ENCODE peak calls at places on chromosomes 4 and X, in four cellular contexts. E, A, P and J are unnamed samples.

GRCh38 chr4:83128235-83128929 is 13.9 kb upstream of the PLAC8 start:
- DNase-seq in E (no peak), A (no peak), P (peak), J (peak)

GRCh38 chr4:167232805-167233522 is 1.3 kb downstream of the SPOCK3 start:
- DNase-seq in E (no peak), A (no peak), P (no peak), J (no peak)

GRCh38 chr4:10998826-10999225 is 314.3 kb upstream of the CLNK start:
- DNase-seq in E (no peak), A (no peak), P (no peak), J (no peak)

GRCh38 chr4:145618210-145618911 is 824 bp upstream of the MMAA start:
- DNase-seq in E (no peak), A (peak), P (no peak), J (no peak)

GRCh38 chr4:78481180-78481579 is 70.4 kb upstream of the ANXA3 start:
- DNase-seq in E (no peak), A (no peak), P (peak), J (no peak)

GRCh38 chr4:54877006-54877405 is 219.2 kb downstream of the KIT start:
- DNase-seq in E (no peak), A (no peak), P (peak), J (no peak)

GRCh38 chr4:80875642-80876041 is 154.9 kb upstream of the BMP3 start:
- DNase-seq in E (no peak), A (no peak), P (no peak), J (no peak)

GRCh38 chr4:69830529-69831269 is 29.2 kb downstream of the SULT1E1 start:
- DNase-seq in E (peak), A (no peak), P (no peak), J (no peak)

GRCh38 chrX:1491851-1492349 is 39.2 kb upstream of the ASMTL start:
- DNase-seq in E (peak), A (no peak), P (no peak), J (no peak)

GRCh38 chr4:78720994-78721677 is 55.0 kb upstream of the BMP2K start:
- DNase-seq in E (peak), A (no peak), P (no peak), J (no peak)

GRCh38 chr4:89161841-89162240 is 50.5 kb downstream of the TIGD2 start:
- DNase-seq in E (no peak), A (no peak), P (peak), J (no peak)

GRCh38 chrX:38803609-38804480 is 2.6 kb downstream of the MID1IP1 start:
- DNase-seq in E (peak), A (peak), P (peak), J (no peak)
- TF ChIP-seq POLR2A in E (peak), A (peak), P (peak), J (peak)

DNA sequence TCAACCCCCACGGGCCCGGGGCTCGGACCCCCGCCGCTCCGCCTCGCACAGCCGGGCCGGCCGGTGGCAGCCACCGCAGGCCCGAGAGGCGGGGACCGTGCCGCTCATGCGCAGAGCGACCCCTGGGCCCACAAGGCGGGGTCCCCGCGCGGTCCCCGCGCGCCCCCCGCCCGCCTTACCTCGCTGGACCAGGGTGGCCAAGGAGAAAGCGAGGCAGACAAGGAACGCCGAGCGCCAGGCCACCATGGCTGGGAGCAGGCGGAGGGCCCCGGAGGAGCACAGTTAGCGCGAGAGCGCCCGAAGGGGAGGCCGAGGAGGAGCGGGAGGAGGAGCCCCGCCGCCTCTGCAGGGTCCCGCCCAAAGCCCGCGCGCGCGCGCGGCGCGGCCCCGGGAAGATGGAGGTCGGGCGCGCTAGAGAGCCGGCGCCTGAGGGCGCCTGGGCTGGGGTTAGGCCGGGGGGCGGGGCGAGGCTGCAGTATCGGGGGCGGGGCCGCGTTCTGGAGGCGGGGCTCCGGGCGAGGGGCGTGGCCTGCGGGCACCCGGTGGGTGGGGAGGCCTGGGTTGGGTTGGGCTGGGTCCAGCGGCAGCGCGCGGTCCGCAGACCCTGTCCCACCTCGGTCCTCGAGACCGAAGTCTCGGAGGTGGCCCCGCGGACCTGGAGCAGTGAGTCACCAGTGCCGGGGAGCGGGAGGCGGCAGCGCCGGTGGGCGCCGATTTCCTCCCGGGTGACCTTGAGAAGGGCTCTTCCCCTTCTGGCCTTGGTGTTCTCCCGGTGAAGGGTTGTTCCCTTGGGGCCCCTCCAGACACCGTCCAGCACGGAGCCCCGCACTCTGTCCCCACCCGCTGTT is at the start of gene CD99L2:
- DNase-seq in E (peak), A (peak), P (peak), J (peak)
- TF ChIP-seq POLR2A in E (peak), A (peak), P (peak), J (peak)

DNA sequence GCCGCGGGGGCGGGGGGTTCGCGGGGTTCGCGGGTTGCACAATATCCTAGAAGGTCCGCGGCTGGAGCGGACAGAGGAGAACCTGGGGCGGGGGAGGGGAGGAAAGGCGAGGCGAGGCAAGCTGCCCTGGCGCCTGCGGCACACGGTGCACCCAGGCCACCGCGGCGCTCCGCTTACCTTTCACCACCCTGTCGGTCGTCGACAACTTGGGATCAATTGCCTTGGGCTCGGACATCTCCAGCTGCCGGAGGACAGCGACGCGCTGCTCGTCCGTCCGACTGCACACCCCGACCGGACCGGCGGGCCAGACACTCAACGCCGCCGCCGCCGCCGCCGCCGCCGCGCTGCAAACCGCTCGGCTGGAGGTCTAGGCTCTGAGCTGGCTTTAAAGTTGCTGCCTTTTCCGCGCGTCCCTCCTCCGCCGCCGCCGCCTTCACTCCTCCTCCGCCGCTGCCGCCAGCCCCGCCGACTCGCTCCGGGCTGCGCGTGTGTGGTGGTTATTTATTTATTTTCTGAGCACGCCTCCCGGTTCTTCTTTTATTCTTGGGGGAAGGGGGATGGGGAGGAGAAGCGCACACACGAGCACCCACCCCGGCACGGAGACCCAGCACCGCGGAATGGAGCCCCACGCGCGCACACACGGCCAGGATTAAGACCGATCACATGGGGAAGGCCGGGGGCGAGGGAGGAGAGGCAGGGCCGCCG is 612 bp downstream of the PPP3CA start:
- DNase-seq in E (peak), A (peak), P (peak), J (peak)
- TF ChIP-seq POLR2A in E (peak), A (no peak), P (no peak), J (peak)

GRCh38 chrX:49958727-49959126 is 36.3 kb downstream of the CLCN5 start:
- DNase-seq in E (no peak), A (no peak), P (no peak), J (no peak)

GRCh38 chrX:49956313-49956712 is 33.9 kb downstream of the CLCN5 start:
- DNase-seq in E (no peak), A (no peak), P (no peak), J (no peak)

GRCh38 chrX:49959602-49960001 is 37.2 kb downstream of the CLCN5 start:
- DNase-seq in E (no peak), A (no peak), P (no peak), J (no peak)

GRCh38 chrX:49960061-49960460 is 37.7 kb downstream of the CLCN5 start:
- DNase-seq in E (no peak), A (no peak), P (no peak), J (no peak)
- TF ChIP-seq POLR2A in E (no peak), A (no peak), P (no peak), J (no peak)

GRCh38 chr4:879730-880079 is 52.4 kb downstream of the GAK start:
- DNase-seq in E (no peak), A (no peak), P (no peak), J (no peak)

GRCh38 chr4:876780-877179 is 50.9 kb upstream of the CPLX1 start:
- DNase-seq in E (no peak), A (no peak), P (no peak), J (no peak)

GRCh38 chr4:880684-881405 is 51.3 kb downstream of the GAK start:
- DNase-seq in E (no peak), A (no peak), P (no peak), J (no peak)

GRCh38 chr4:877502-877901 is 51.6 kb upstream of the CPLX1 start:
- DNase-seq in E (no peak), A (no peak), P (no peak), J (no peak)

GRCh38 chr4:878796-879729 is 53.1 kb downstream of the GAK start:
- DNase-seq in E (no peak), A (no peak), P (no peak), J (no peak)
- TF ChIP-seq POLR2A in E (no peak), A (no peak), P (no peak), J (no peak)

DNA sequence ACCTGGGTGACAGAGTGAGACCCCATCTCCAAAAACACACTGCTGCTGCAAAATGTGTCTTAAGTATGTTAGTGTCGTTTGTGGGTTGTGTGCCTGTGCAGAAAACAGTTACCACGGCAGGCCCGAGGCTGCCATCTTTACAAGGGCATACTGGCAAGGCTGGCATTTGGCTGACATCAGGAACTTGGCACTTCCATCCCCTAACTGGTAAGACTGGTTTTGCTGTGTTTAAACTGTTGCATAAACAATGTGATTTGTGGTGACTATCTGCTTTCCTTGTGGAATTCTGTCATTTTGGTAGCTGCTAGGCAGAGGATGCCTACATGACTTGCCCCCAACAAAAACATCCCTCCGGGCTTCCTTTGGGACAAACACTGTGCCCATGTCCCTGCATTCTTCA is 12.3 kb downstream of the LRP2BP start:
- DNase-seq in E (no peak), A (no peak), P (no peak), J (no peak)
- TF ChIP-seq POLR2A in E (no peak), A (no peak), P (no peak), J (no peak)

DNA sequence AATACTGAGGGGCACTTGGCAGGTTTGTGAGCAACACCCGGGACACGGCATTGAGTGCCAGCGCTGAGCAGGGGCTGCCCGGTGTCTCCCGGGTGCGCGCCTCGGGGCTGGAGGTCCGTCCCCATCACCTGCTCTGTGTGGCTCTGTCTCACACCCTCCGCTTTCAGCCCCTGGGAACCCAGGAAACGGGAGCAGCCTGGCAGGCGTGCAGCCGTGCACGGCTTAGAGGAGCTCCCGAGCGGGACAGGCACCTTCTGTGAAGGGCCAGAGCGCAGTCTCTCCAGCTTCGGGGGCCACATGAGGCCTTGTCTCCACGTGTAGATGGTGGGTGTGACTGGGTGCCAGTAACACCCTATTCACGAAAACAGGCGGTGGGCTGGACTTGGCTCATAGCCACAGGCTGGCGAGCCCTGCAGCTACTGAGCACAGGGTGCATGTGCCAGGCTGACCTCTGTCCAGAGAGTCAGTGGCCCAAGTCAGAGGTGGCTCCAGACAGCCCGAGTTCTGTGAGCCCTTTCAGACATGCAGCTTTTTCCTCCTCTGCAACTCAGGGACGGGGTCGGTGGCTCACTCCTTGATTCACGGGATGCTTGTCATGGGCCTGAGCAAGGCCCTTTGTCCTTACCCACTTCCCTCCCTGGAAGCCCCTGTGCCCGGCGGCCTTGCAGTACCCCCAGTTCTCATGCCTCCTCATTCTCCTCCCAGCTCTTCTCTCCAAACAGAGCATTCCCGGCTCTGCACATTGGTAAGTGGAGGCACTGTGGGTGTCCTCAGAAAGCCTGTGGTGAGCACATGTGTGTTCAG is 23.5 kb downstream of the UVSSA start:
- DNase-seq in E (no peak), A (peak), P (no peak), J (no peak)
- TF ChIP-seq POLR2A in E (no peak), A (no peak), P (no peak), J (no peak)

DNA sequence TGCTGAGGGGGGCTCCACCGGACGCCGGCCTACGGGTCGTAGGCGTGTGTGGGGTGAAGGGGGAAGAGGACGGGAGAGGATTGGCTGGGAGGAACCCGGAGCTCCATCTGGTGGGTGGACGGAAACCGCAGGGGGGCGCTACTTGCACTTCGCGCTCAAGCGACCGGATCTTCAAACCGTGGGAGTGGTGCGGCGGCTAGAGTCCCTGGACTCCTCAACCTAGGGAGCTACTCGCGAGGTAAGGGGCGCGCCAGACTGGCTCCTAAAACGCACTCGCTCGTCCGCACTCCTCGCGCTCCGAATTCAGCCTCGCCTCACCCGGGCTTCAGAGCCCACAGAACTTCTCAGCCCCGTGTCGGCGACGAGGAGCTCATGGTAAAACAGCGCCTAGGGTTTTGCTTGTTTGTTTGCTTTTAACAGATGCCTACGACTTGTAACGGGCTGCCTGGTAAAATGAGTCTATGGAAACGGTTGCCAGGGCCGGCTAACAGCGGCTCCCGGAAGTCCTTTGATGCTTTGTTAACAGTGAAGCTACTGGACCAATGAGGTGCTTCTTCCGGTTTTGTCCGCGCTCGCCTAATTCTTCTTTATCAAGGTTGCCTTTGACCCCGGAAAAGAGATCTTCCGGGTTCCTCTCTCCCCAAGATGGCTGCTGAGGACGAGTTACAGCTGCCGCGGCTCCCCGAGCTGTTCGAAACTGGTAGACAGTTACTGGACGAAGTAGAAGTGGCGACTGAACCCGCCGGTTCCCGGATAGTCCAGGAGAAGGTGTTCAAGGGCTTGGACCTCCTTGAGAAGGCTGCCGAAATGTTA is at the start of gene IGBP1:
- DNase-seq in E (peak), A (peak), P (peak), J (peak)
- TF ChIP-seq POLR2A in E (peak), A (no peak), P (peak), J (peak)